ENCODE peak calls at places on chromosome 4, in eight cellular contexts. R is lower lobe of right lung, O is upper lobe of right lung, F is cardiac muscle cell, Y is right lobe of liver, T is aorta, Q is heart right ventricle, M is dorsolateral prefrontal cortex. K is an unnamed sample.

GRCh38 chr4:159498371-159499115 is 395.7 kb downstream of the RAPGEF2 start:
- DNase-seq in R (no peak), O (no peak), F (no peak), Y (peak; percentile 80), T (no peak), Q (no peak), M (no peak), K (no peak)

GRCh38 chr4:185708348-185708747 is 103.6 kb downstream of the SORBS2 start:
- DNase-seq in R (no peak), O (no peak), F (peak; percentile 15), Y (no peak), T (no peak), Q (no peak), M (no peak), K (no peak)

GRCh38 chr4:161172396-161173026 is 991.3 kb downstream of the FSTL5 start:
- DNase-seq in R (no peak), O (no peak), F (no peak), Y (no peak), T (no peak), Q (no peak), M (no peak), K (no peak)

GRCh38 chr4:153188966-153189801 is 15.1 kb upstream of the TRIM2 start:
- DNase-seq in R (no peak), O (no peak), F (peak; percentile 48), Y (no peak), T (no peak), Q (no peak), M (no peak), K (no peak)

GRCh38 chr4:1245481-1246051 is 3.4 kb downstream of the CTBP1 start:
- DNase-seq in R (peak; percentile 44), O (no peak), F (no peak), Y (peak; percentile 53), T (peak; percentile 51), Q (peak; percentile 5), M (peak; percentile 35), K (no peak)

GRCh38 chr4:113383111-113383785 is 333.8 kb downstream of the ANK2 start:
- DNase-seq in R (no peak), O (no peak), F (peak; percentile 93), Y (no peak), T (no peak), Q (peak; percentile 55), M (no peak), K (no peak)

GRCh38 chr4:41406051-41406516 is 131.9 kb upstream of the LIMCH1 start:
- DNase-seq in R (no peak), O (no peak), F (no peak), Y (no peak), T (no peak), Q (no peak), M (no peak), K (no peak)

GRCh38 chr4:6498511-6499240 is 26.3 kb upstream of the PPP2R2C start:
- DNase-seq in R (no peak), O (no peak), F (no peak), Y (no peak), T (no peak), Q (no peak), M (no peak), K (no peak)

GRCh38 chr4:142434519-142435224 is 411.4 kb downstream of the INPP4B start:
- DNase-seq in R (no peak), O (no peak), F (no peak), Y (no peak), T (no peak), Q (no peak), M (no peak), K (no peak)

GRCh38 chr4:149291463-149291862 is 524.2 kb downstream of the IQCM start:
- DNase-seq in R (no peak), O (no peak), F (peak; percentile 66), Y (no peak), T (no peak), Q (peak; percentile 44), M (no peak), K (no peak)

GRCh38 chr4:66275381-66276060 is 605.2 kb upstream of the EPHA5 start:
- DNase-seq in R (no peak), O (no peak), F (peak; percentile 5), Y (no peak), T (no peak), Q (no peak), M (no peak), K (no peak)

GRCh38 chr4:61799794-61800193 is 599.7 kb downstream of the ADGRL3 start:
- DNase-seq in R (no peak), O (no peak), F (no peak), Y (no peak), T (no peak), Q (no peak), M (no peak), K (no peak)

GRCh38 chr4:14169460-14169859 is 541.9 kb upstream of the BOD1L1 start:
- DNase-seq in R (no peak), O (no peak), F (peak; percentile 19), Y (no peak), T (no peak), Q (no peak), M (no peak), K (no peak)

GRCh38 chr4:159010100-159010499 is 92.8 kb upstream of the RAPGEF2 start:
- DNase-seq in R (no peak), O (no peak), F (no peak), Y (no peak), T (no peak), Q (no peak), M (no peak), K (no peak)

GRCh38 chr4:173332963-173333657 is 1.0 kb downstream of the HMGB2 start:
- DNase-seq in R (no peak), O (no peak), F (peak; percentile 14), Y (no peak), T (no peak), Q (no peak), M (no peak), K (no peak)

GRCh38 chr4:140019619-140020367 is 134.2 kb downstream of the MAML3 start:
- DNase-seq in R (no peak), O (no peak), F (no peak), Y (no peak), T (no peak), Q (no peak), M (no peak), K (no peak)

GRCh38 chr4:104022871-104023270 is 303.1 kb upstream of the TACR3 start:
- DNase-seq in R (no peak), O (no peak), F (no peak), Y (no peak), T (no peak), Q (no peak), M (no peak), K (no peak)

GRCh38 chr4:182019148-182019652 is 224.0 kb upstream of the TENM3 start:
- DNase-seq in R (no peak), O (no peak), F (no peak), Y (no peak), T (no peak), Q (no peak), M (no peak), K (no peak)

GRCh38 chr4:126701756-126702155 is 931.0 kb upstream of the INTU start:
- DNase-seq in R (no peak), O (no peak), F (peak; percentile 10), Y (no peak), T (no peak), Q (peak; percentile 41), M (no peak), K (no peak)

GRCh38 chr4:123631699-123632098 is 235.1 kb downstream of the SPRY1 start:
- DNase-seq in R (no peak), O (no peak), F (peak; percentile 26), Y (no peak), T (no peak), Q (no peak), M (no peak), K (no peak)

GRCh38 chr4:71941001-71941400 is 90.8 kb upstream of the NPFFR2 start:
- DNase-seq in R (no peak), O (no peak), F (peak; percentile 27), Y (no peak), T (no peak), Q (no peak), M (no peak), K (no peak)

GRCh38 chr4:22216278-22216677 is 267.7 kb upstream of the KCNIP4 start:
- DNase-seq in R (no peak), O (no peak), F (no peak), Y (no peak), T (no peak), Q (no peak), M (no peak), K (no peak)
- H3K27ac ChIP-seq in R (no peak overlapping the region), O (no peak overlapping the region), F (no peak overlapping the region), Y (no peak overlapping the region), T (no peak overlapping the region), Q (no peak overlapping the region), M (no peak overlapping the region), K (no peak overlapping the region)

DNA sequence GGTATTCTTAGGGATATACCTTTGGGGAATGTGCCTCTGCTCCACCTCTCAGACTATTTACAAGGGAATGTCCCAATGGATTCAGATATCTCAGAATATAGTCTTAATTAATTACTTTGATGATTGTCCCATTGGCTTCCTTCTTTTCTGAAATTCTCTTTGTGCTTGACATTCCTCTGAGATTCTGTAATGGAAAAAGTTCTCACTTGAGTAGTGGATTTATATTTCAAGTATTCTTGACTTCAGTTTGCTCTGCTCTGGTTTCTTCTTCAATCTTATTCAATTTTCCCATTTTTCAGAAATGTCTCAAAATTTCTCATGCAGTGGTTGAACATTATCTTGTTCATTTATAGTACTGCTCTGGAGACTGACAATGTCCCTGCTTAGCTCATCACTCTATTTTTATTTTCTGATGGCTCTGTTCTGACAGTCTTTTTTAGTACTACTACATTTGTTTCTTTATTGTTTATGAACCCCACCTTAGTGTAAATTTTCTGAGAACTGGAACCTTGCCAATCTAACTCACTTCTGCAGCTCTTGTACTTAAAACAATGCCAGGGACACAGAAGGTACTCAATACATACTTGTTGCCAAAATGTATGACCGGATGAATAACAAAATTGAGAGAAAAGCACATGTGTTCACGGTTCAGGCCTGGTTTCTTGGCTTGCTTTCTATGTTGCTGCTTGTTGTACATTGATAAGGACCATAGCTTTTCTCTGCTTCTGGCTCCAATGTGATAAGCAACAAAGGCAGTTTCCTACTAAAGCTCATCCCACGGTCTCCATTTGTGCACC is 471.7 kb downstream of the GASK1B start:
- DNase-seq in R (no peak), O (no peak), F (peak; percentile 6), Y (no peak), T (no peak), Q (peak; percentile 32), M (no peak), K (no peak)
- H3K27ac ChIP-seq in R (no peak overlapping the region), O (no peak overlapping the region), F (no peak overlapping the region), Y (no peak overlapping the region), T (peak overlapping the region; percentile 83), Q (no peak overlapping the region), M (no peak overlapping the region), K (no peak overlapping the region)

GRCh38 chr4:23930750-23931488 is 41.1 kb upstream of the PPARGC1A start:
- DNase-seq in R (peak; percentile 61), O (peak; percentile 74), F (peak; percentile 56), Y (peak; percentile 90), T (peak; percentile 78), Q (peak; percentile 87), M (no peak), K (peak; percentile 27)
- H3K27ac ChIP-seq in R (peak overlapping the region; percentile 1), O (peak overlapping the region; percentile 48), F (peak overlapping the region; percentile 79), Y (peak overlapping the region; percentile 80), T (no peak overlapping the region), Q (peak overlapping the region; percentile 78), M (no peak overlapping the region), K (no peak overlapping the region)

DNA sequence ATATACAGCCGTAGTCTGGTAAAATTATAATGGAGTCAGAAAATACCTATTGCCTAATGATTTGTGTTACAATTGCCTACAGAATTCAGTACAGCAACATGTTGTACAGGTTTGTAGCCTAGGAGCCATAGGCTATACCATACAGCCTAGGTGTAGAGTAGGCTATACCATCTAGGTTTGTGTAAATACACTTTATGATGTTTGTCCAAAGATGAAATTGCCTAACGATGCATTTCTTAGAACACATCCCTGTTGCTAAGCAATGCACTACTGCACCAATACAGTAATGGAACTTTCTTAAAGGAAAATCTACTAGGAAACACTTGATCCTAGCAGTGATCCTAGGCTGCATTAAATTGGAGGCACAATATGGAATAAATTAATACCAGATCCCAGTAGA is 18.3 kb downstream of the NOA1 start:
- DNase-seq in R (no peak), O (no peak), F (no peak), Y (no peak), T (no peak), Q (no peak), M (no peak), K (no peak)
- H3K27ac ChIP-seq in R (no peak overlapping the region), O (no peak overlapping the region), F (no peak overlapping the region), Y (no peak overlapping the region), T (no peak overlapping the region), Q (peak overlapping the region; percentile 53), M (no peak overlapping the region), K (no peak overlapping the region)

K was measured in substantia nigra.